ENCODE peak calls at places on chromosomes 6 and 20, in five cellular contexts. One of them, this sample, is unnamed. For H3K4me1, the result is how much of the 10 kb centered on the place peaks cover.

GRCh38 chr6:103838457-103838856 is 1021.3 kb downstream of the HACE1 start:
- DNase-seq in CD8-positive, alpha-beta T cell: no peak
- DNase-seq in tibial artery: no peak
- DNase-seq in fibroblast of lung: no peak
- DNase-seq in HepG2: no peak
- DNase-seq in this sample: no peak

GRCh38 chr20:8587246-8587645 is 455.2 kb downstream of the PLCB1 start:
- DNase-seq in CD8-positive, alpha-beta T cell: no peak
- DNase-seq in tibial artery: no peak
- DNase-seq in fibroblast of lung: no peak
- DNase-seq in HepG2: no peak
- DNase-seq in this sample: peak

GRCh38 chr6:21459646-21460045 is 133.9 kb upstream of the SOX4 start:
- DNase-seq in CD8-positive, alpha-beta T cell: no peak
- DNase-seq in tibial artery: no peak
- DNase-seq in fibroblast of lung: no peak
- DNase-seq in HepG2: no peak
- DNase-seq in this sample: no peak

GRCh38 chr6:131524695-131525336 is 48.2 kb upstream of the ARG1 start:
- DNase-seq in CD8-positive, alpha-beta T cell: peak
- DNase-seq in tibial artery: no peak
- DNase-seq in fibroblast of lung: no peak
- DNase-seq in HepG2: no peak
- DNase-seq in this sample: no peak

GRCh38 chr6:963456-963855 is 270.5 kb upstream of the EXOC2 start:
- DNase-seq in CD8-positive, alpha-beta T cell: no peak
- DNase-seq in tibial artery: no peak
- DNase-seq in fibroblast of lung: no peak
- DNase-seq in HepG2: no peak
- DNase-seq in this sample: no peak

GRCh38 chr20:46400253-46400652 is 6.2 kb downstream of the ELMO2 start:
- DNase-seq in CD8-positive, alpha-beta T cell: no peak
- DNase-seq in tibial artery: no peak
- DNase-seq in fibroblast of lung: peak
- DNase-seq in HepG2: no peak
- DNase-seq in this sample: peak

GRCh38 chr6:16162003-16162402 is 33.1 kb downstream of the MYLIP start:
- DNase-seq in CD8-positive, alpha-beta T cell: no peak
- DNase-seq in tibial artery: no peak
- DNase-seq in fibroblast of lung: no peak
- DNase-seq in HepG2: no peak
- DNase-seq in this sample: no peak

GRCh38 chr6:163630096-163630495 is 215.6 kb downstream of the QKI start:
- DNase-seq in CD8-positive, alpha-beta T cell: no peak
- DNase-seq in tibial artery: no peak
- DNase-seq in fibroblast of lung: no peak
- DNase-seq in HepG2: no peak
- DNase-seq in this sample: no peak

GRCh38 chr6:83055366-83055964 is 10.2 kb downstream of the UBE3D start:
- DNase-seq in CD8-positive, alpha-beta T cell: peak
- DNase-seq in tibial artery: no peak
- DNase-seq in fibroblast of lung: peak
- DNase-seq in HepG2: peak
- DNase-seq in this sample: peak

GRCh38 chr6:137862419-137863125 is 4.5 kb upstream of the TNFAIP3 start:
- DNase-seq in CD8-positive, alpha-beta T cell: no peak
- DNase-seq in tibial artery: no peak
- DNase-seq in fibroblast of lung: no peak
- DNase-seq in HepG2: no peak
- DNase-seq in this sample: no peak

GRCh38 chr6:141484726-141485125 is 648.0 kb upstream of the GJE1 start:
- DNase-seq in CD8-positive, alpha-beta T cell: peak
- DNase-seq in tibial artery: no peak
- DNase-seq in fibroblast of lung: no peak
- DNase-seq in HepG2: peak
- DNase-seq in this sample: no peak

GRCh38 chr6:142845624-142846458 is 99.1 kb downstream of the HIVEP2 start:
- DNase-seq in CD8-positive, alpha-beta T cell: peak
- DNase-seq in tibial artery: peak
- DNase-seq in fibroblast of lung: peak
- DNase-seq in HepG2: peak
- DNase-seq in this sample: peak

DNA sequence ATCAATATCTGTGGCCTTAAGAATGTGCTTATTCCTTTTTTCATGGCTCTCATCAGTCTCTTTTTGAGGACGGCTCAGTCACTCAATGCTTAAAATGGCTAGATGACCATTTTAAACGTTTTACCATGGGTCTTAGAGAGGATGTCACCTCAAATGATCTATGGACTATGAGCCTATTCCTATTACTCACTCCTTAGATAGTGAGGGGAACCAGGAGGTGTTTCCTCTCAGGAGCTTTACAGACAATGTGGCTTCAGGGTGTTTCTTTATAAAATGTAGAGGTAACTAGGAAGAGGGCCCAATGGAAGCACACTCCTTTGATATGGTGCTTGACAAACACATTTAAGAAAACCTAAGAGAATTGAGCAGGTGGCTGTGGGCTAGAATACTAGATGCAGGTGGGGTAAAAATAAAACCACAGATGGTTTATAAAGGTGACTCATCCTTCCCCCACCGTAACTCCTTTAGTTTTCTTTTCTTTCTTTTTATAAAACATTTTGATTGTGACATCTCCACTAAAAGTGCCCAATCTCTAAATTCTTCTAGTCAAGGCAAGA is 1.5 kb upstream of the TMEM200A start:
- DNase-seq in CD8-positive, alpha-beta T cell: no peak
- DNase-seq in tibial artery: no peak
- DNase-seq in fibroblast of lung: no peak
- DNase-seq in HepG2: no peak
- DNase-seq in this sample: no peak
- H3K4me3 ChIP-seq in CD8-positive, alpha-beta T cell: no peak
- H3K4me3 ChIP-seq in tibial artery: no peak
- H3K4me3 ChIP-seq in fibroblast of lung: peak
- H3K4me3 ChIP-seq in HepG2: no peak
- H3K4me3 ChIP-seq in this sample: peak

GRCh38 chr20:62131560-62132320 is 9.5 kb downstream of the LSM14B start:
- DNase-seq in CD8-positive, alpha-beta T cell: no peak
- DNase-seq in tibial artery: no peak
- DNase-seq in fibroblast of lung: no peak
- DNase-seq in HepG2: no peak
- DNase-seq in this sample: no peak

GRCh38 chr20:62127799-62128198 is 5.5 kb downstream of the LSM14B start:
- DNase-seq in CD8-positive, alpha-beta T cell: no peak
- DNase-seq in tibial artery: no peak
- DNase-seq in fibroblast of lung: no peak
- DNase-seq in HepG2: no peak
- DNase-seq in this sample: no peak

GRCh38 chr20:62128499-62128898 is 6.2 kb downstream of the LSM14B start:
- DNase-seq in CD8-positive, alpha-beta T cell: no peak
- DNase-seq in tibial artery: no peak
- DNase-seq in fibroblast of lung: no peak
- DNase-seq in HepG2: no peak
- DNase-seq in this sample: no peak

GRCh38 chr20:62132421-62132820 is 10.1 kb downstream of the LSM14B start:
- DNase-seq in CD8-positive, alpha-beta T cell: no peak
- DNase-seq in tibial artery: no peak
- DNase-seq in fibroblast of lung: no peak
- DNase-seq in HepG2: no peak
- DNase-seq in this sample: no peak

DNA sequence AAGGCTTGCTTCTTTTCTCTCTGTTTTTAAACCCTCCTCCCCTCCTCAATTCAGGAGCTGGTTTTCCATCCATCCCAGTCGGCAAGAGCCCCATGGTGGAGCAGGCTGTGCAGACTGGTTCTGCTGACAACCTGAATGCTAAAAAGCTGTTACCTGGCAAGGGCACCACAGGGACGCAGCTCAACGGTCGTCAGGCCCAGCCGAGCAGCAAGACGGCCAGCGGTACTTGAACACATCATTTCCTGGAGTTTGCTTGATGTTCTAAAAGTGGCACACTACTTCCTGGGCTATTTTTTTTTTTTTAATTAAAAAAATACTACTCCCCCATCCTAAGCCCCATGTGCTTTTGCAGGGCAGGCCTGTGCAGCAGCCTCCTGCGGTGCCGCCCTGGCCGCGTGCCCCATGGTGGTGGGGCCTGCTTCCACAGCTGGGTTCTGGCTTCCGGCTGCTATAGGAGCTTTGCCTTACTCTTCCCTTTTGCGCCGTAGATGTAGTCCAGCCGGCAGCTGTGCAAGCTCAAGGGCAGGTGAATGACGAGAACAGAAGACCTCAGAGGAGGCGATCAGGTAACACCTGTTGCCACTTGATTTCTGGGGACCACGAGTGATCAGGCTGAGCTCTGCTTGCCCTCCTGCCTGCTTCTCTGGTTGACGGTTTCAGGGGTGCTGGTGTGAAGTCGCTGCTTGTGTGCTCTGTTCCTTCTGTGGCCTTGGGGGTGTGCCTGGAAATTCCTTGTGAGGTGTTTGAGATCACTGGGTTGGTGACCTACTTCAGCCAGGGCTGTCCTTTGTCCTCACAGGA is 7.7 kb downstream of the LSM14B start:
- DNase-seq in CD8-positive, alpha-beta T cell: no peak
- DNase-seq in tibial artery: no peak
- DNase-seq in fibroblast of lung: no peak
- DNase-seq in HepG2: no peak
- DNase-seq in this sample: no peak
- H3K4me1 ChIP-seq in CD8-positive, alpha-beta T cell: under half
- H3K4me1 ChIP-seq in tibial artery: under half
- H3K4me1 ChIP-seq in fibroblast of lung: under half
- H3K4me1 ChIP-seq in HepG2: under half
- H3K4me1 ChIP-seq in this sample: under half

GRCh38 chr20:23257106-23257761 is 93.4 kb upstream of the NXT1 start:
- DNase-seq in CD8-positive, alpha-beta T cell: no peak
- DNase-seq in tibial artery: no peak
- DNase-seq in fibroblast of lung: peak
- DNase-seq in HepG2: no peak
- DNase-seq in this sample: no peak
- H3K4me3 ChIP-seq in CD8-positive, alpha-beta T cell: no peak
- H3K4me3 ChIP-seq in tibial artery: no peak
- H3K4me3 ChIP-seq in fibroblast of lung: no peak
- H3K4me3 ChIP-seq in HepG2: no peak
- H3K4me3 ChIP-seq in this sample: no peak

GRCh38 chr20:47795214-47795667 is 10.0 kb upstream of the SULF2 start:
- DNase-seq in CD8-positive, alpha-beta T cell: no peak
- DNase-seq in tibial artery: peak
- DNase-seq in fibroblast of lung: peak
- DNase-seq in HepG2: no peak
- DNase-seq in this sample: peak
- H3K4me1 ChIP-seq in CD8-positive, alpha-beta T cell: under half
- H3K4me1 ChIP-seq in tibial artery: under half
- H3K4me1 ChIP-seq in fibroblast of lung: under half
- H3K4me1 ChIP-seq in HepG2: under half
- H3K4me1 ChIP-seq in this sample: under half

DNA sequence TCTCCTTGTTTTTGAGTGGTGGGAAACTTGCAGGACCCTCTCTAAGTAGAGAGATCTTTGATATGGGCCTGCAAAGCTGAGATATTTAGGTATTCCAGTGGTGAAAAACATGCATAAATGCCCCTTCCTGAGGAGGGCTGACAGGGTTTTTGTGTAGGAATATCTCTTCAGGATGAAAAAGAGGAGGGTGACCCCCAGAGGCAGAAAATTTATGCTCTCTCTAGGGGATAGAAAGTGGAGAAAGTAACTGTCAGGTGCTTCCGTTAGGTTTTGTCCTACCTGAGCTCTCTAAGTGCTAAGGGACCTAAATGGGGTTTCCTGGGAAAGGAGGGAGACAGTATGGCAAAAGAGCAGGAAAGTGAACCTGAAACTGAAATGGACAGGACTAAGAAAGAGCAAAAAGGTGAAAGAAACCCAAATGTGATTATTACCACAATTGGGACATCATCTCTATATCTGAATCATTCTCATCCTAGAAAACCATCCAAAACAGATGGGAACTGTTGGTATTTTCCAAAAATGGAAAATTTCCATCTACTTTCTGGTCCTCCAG is 2.0 kb downstream of the COL19A1 start:
- DNase-seq in CD8-positive, alpha-beta T cell: no peak
- DNase-seq in tibial artery: no peak
- DNase-seq in fibroblast of lung: no peak
- DNase-seq in HepG2: no peak
- DNase-seq in this sample: no peak
- H3K4me3 ChIP-seq in CD8-positive, alpha-beta T cell: no peak
- H3K4me3 ChIP-seq in tibial artery: no peak
- H3K4me3 ChIP-seq in fibroblast of lung: no peak
- H3K4me3 ChIP-seq in HepG2: no peak
- H3K4me3 ChIP-seq in this sample: no peak

DNA sequence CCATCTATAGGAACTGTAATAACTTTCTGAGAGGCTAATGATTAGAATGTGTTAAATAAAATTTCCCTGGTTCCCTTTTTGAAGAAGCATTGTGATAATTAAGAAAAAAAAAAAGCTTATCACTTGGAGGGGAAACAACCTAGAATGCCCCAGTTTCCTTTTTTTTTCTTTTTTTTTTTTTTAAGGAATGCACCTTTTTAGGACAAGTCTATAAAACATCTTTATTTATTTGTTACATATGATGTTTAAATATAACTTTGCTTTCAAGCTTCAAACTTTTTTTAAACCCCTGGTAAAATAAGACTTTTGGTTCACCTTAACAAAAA is 7.3 kb upstream of the MRPS10 start:
- DNase-seq in CD8-positive, alpha-beta T cell: no peak
- DNase-seq in tibial artery: no peak
- DNase-seq in fibroblast of lung: no peak
- DNase-seq in HepG2: no peak
- DNase-seq in this sample: no peak
- H3K4me1 ChIP-seq in CD8-positive, alpha-beta T cell: under half
- H3K4me1 ChIP-seq in tibial artery: under half
- H3K4me1 ChIP-seq in fibroblast of lung: under half
- H3K4me1 ChIP-seq in HepG2: half or more
- H3K4me1 ChIP-seq in this sample: under half

GRCh38 chr6:27650620-27651370 is 177.9 kb upstream of the ZNF184 start:
- DNase-seq in CD8-positive, alpha-beta T cell: no peak
- DNase-seq in tibial artery: no peak
- DNase-seq in fibroblast of lung: peak
- DNase-seq in HepG2: peak
- DNase-seq in this sample: peak
- H3K4me3 ChIP-seq in CD8-positive, alpha-beta T cell: no peak
- H3K4me3 ChIP-seq in tibial artery: no peak
- H3K4me3 ChIP-seq in fibroblast of lung: no peak
- H3K4me3 ChIP-seq in HepG2: peak
- H3K4me3 ChIP-seq in this sample: no peak

GRCh38 chr20:24139846-24140245 is 151.3 kb upstream of the GGTLC1 start:
- DNase-seq in CD8-positive, alpha-beta T cell: no peak
- DNase-seq in tibial artery: no peak
- DNase-seq in fibroblast of lung: no peak
- DNase-seq in HepG2: no peak
- DNase-seq in this sample: no peak
- H3K4me1 ChIP-seq in CD8-positive, alpha-beta T cell: under half
- H3K4me1 ChIP-seq in tibial artery: under half
- H3K4me1 ChIP-seq in fibroblast of lung: under half
- H3K4me1 ChIP-seq in HepG2: under half
- H3K4me1 ChIP-seq in this sample: under half